ENCODE peak calls at places on chromosome 14, in ten cellular contexts. R is AG09309, N is GM13976, G is HTR-8/SVneo, Z is ELR, T is iris pigment epithelial cell, X is occipital lobe, D is NCI-H2171 treated with DMSO at 0.1 percent for 48 hours, I is ACHN, U is A549. E is an unnamed sample.

GRCh38 chr14:74508292-74508731 is 14.7 kb downstream of the ISCA2 start:
- DNase-seq in R (no peak), N (no peak), G (no peak), Z (peak), T (no peak), X (no peak), D (no peak), I (no peak), U (peak), E (no peak)

GRCh38 chr14:91886961-91887360 is 19.6 kb upstream of the TC2N start:
- DNase-seq in R (no peak), N (no peak), G (no peak), Z (no peak), T (no peak), X (no peak), D (no peak), I (no peak), U (no peak), E (no peak)

GRCh38 chr14:74981833-74982232 is 20.9 kb upstream of the EIF2B2 start:
- DNase-seq in R (no peak), N (no peak), G (no peak), Z (no peak), T (no peak), X (no peak), D (no peak), I (no peak), U (no peak), E (no peak)

GRCh38 chr14:39342768-39343167 is 89.5 kb downstream of the FBXO33 start:
- DNase-seq in R (no peak), N (no peak), G (no peak), Z (peak), T (no peak), X (no peak), D (no peak), I (no peak), U (no peak), E (no peak)

GRCh38 chr14:92687681-92688433 is 60.6 kb downstream of the LGMN start:
- DNase-seq in R (no peak), N (no peak), G (no peak), Z (no peak), T (peak), X (peak), D (peak), I (no peak), U (no peak), E (no peak)

GRCh38 chr14:70670992-70671651 is 29.4 kb downstream of the TTC9 start:
- DNase-seq in R (no peak), N (no peak), G (no peak), Z (no peak), T (no peak), X (no peak), D (no peak), I (no peak), U (no peak), E (no peak)

GRCh38 chr14:33589334-33589733 is 361.5 kb downstream of the EGLN3 start:
- DNase-seq in R (peak), N (no peak), G (peak), Z (peak), T (peak), X (no peak), D (no peak), I (no peak), U (no peak), E (no peak)

GRCh38 chr14:75425443-75425842 is 2.4 kb upstream of the JDP2 start:
- DNase-seq in R (no peak), N (no peak), G (no peak), Z (no peak), T (no peak), X (no peak), D (no peak), I (no peak), U (no peak), E (no peak)

GRCh38 chr14:69610859-69611263 is 535 bp upstream of the SUSD6 start:
- DNase-seq in R (no peak), N (no peak), G (no peak), Z (peak), T (peak), X (no peak), D (no peak), I (peak), U (no peak), E (no peak)

GRCh38 chr14:53444677-53445312 is 291.7 kb upstream of the DDHD1 start:
- DNase-seq in R (no peak), N (no peak), G (no peak), Z (peak), T (no peak), X (no peak), D (no peak), I (no peak), U (no peak), E (no peak)

GRCh38 chr14:60509438-60510253 is 700 bp downstream of the SIX6 start:
- DNase-seq in R (no peak), N (peak), G (no peak), Z (no peak), T (no peak), X (no peak), D (no peak), I (no peak), U (no peak), E (no peak)

GRCh38 chr14:42428996-42429395 is 822.3 kb downstream of the LRFN5 start:
- DNase-seq in R (no peak), N (peak), G (no peak), Z (no peak), T (no peak), X (no peak), D (no peak), I (no peak), U (no peak), E (no peak)